ENCODE peak calls at places on chromosomes 3 and 15, in ten cellular contexts. R is tibial nerve; X is PC-3; C is SJSA1; T is spleen; D is suprapubic skin; U is upper lobe of right lung; S is heart right ventricle; Q is neuronal stem cell; W is CD8-positive, alpha-beta memory T cell. N is an unnamed sample. For H3K4me1, the result is how much of the 10 kb centered on the place peaks cover.

GRCh38 chr3:101509811-101510210 is 3.2 kb downstream of the SENP7 start:
- DNase-seq in R (no peak), X (peak), C (no peak), T (no peak), D (no peak), U (no peak), S (no peak), Q (no peak), W (no peak), N (no peak)

GRCh38 chr15:98881526-98882517 is 125.8 kb downstream of the PGPEP1L start:
- DNase-seq in R (no peak), X (peak), C (peak), T (no peak), D (no peak), U (no peak), S (no peak), Q (no peak), W (no peak), N (no peak)

GRCh38 chr3:13111173-13111873 is 38.1 kb upstream of the IQSEC1 start:
- DNase-seq in R (no peak), X (peak), C (no peak), T (peak), D (peak), U (peak), S (no peak), Q (no peak), W (peak), N (no peak)

GRCh38 chr3:10627884-10628572 is 122.6 kb upstream of the ATP2B2 start:
- DNase-seq in R (no peak), X (no peak), C (no peak), T (no peak), D (no peak), U (no peak), S (no peak), Q (no peak), W (no peak), N (no peak)

GRCh38 chr15:100929641-100930042 is 10.5 kb downstream of the LRRK1 start:
- DNase-seq in R (no peak), X (no peak), C (peak), T (no peak), D (no peak), U (no peak), S (no peak), Q (no peak), W (no peak), N (no peak)

GRCh38 chr15:89888214-89888804 is 5.5 kb downstream of the AP3S2 start:
- DNase-seq in R (no peak), X (peak), C (no peak), T (no peak), D (no peak), U (no peak), S (no peak), Q (no peak), W (no peak), N (no peak)

GRCh38 chr3:62496509-62496908 is 123.2 kb upstream of the FEZF2 start:
- DNase-seq in R (no peak), X (no peak), C (no peak), T (no peak), D (no peak), U (no peak), S (peak), Q (no peak), W (no peak), N (no peak)

GRCh38 chr3:37072892-37073291 is 79.6 kb downstream of the MLH1 start:
- DNase-seq in R (no peak), X (peak), C (peak), T (no peak), D (no peak), U (no peak), S (no peak), Q (no peak), W (no peak), N (no peak)

GRCh38 chr3:17032407-17033034 is 147.8 kb downstream of the PLCL2 start:
- DNase-seq in R (no peak), X (peak), C (no peak), T (no peak), D (no peak), U (no peak), S (no peak), Q (no peak), W (no peak), N (no peak)

GRCh38 chr3:168024537-168024941 is 71.2 kb downstream of the GOLIM4 start:
- DNase-seq in R (no peak), X (peak), C (peak), T (no peak), D (no peak), U (no peak), S (peak), Q (no peak), W (no peak), N (no peak)

GRCh38 chr3:197394464-197395321 is 96.3 kb upstream of the DLG1 start:
- DNase-seq in R (peak), X (peak), C (peak), T (peak), D (no peak), U (no peak), S (peak), Q (no peak), W (peak), N (peak)

GRCh38 chr3:52406791-52407510 is 38.0 kb downstream of the SEMA3G start:
- DNase-seq in R (no peak), X (no peak), C (no peak), T (peak), D (peak), U (peak), S (no peak), Q (no peak), W (no peak), N (no peak)

GRCh38 chr15:61063875-61064320 is 165.2 kb downstream of the RORA start:
- DNase-seq in R (no peak), X (no peak), C (no peak), T (no peak), D (no peak), U (no peak), S (no peak), Q (no peak), W (no peak), N (no peak)

GRCh38 chr15:40098489-40099261 is 10.0 kb downstream of the BMF start:
- DNase-seq in R (no peak), X (peak), C (peak), T (peak), D (peak), U (peak), S (peak), Q (no peak), W (peak), N (peak)

GRCh38 chr3:191376742-191377141 is 46.4 kb upstream of the UTS2B start:
- DNase-seq in R (no peak), X (peak), C (peak), T (no peak), D (no peak), U (no peak), S (no peak), Q (no peak), W (no peak), N (no peak)

GRCh38 chr3:172536505-172536904 is 13.3 kb upstream of the TNFSF10 start:
- DNase-seq in R (no peak), X (peak), C (no peak), T (no peak), D (no peak), U (no peak), S (no peak), Q (no peak), W (no peak), N (no peak)

GRCh38 chr15:89462198-89462912 is 34.0 kb downstream of the RHCG start:
- DNase-seq in R (no peak), X (no peak), C (no peak), T (no peak), D (no peak), U (peak), S (no peak), Q (no peak), W (no peak), N (no peak)

GRCh38 chr3:129009266-129009665 is 8.2 kb downstream of the EFCC1 start:
- DNase-seq in R (no peak), X (no peak), C (no peak), T (no peak), D (no peak), U (no peak), S (no peak), Q (no peak), W (no peak), N (no peak)

GRCh38 chr15:68783226-68784054 is 37.3 kb downstream of the ANP32A start:
- DNase-seq in R (no peak), X (peak), C (no peak), T (peak), D (peak), U (peak), S (no peak), Q (no peak), W (peak), N (peak)

GRCh38 chr3:159882784-159883779 is 105.6 kb upstream of the IL12A start:
- DNase-seq in R (no peak), X (peak), C (no peak), T (no peak), D (no peak), U (no peak), S (no peak), Q (no peak), W (no peak), N (no peak)

GRCh38 chr3:30924763-30925162 is 30.3 kb upstream of the GADL1 start:
- DNase-seq in R (no peak), X (peak), C (no peak), T (no peak), D (no peak), U (no peak), S (no peak), Q (no peak), W (no peak), N (no peak)

GRCh38 chr3:158751316-158751715 is 19.1 kb upstream of the RARRES1 start:
- DNase-seq in R (no peak), X (no peak), C (no peak), T (no peak), D (no peak), U (no peak), S (no peak), Q (no peak), W (no peak), N (no peak)

GRCh38 chr15:28890711-28891495 is 5.1 kb downstream of the APBA2 start:
- DNase-seq in R (no peak), X (no peak), C (no peak), T (no peak), D (no peak), U (no peak), S (no peak), Q (no peak), W (no peak), N (peak)

GRCh38 chr3:51798561-51798960 is 19.5 kb upstream of the IQCF6 start:
- DNase-seq in R (no peak), X (no peak), C (no peak), T (no peak), D (no peak), U (no peak), S (no peak), Q (peak), W (no peak), N (peak)

GRCh38 chr3:23739536-23739935 is 66.2 kb upstream of the UBE2E1 start:
- DNase-seq in R (no peak), X (peak), C (no peak), T (no peak), D (no peak), U (no peak), S (no peak), Q (no peak), W (no peak), N (no peak)

GRCh38 chr3:12242772-12243171 is 46.1 kb upstream of the PPARG start:
- DNase-seq in R (no peak), X (no peak), C (no peak), T (no peak), D (no peak), U (no peak), S (no peak), Q (no peak), W (no peak), N (no peak)

GRCh38 chr3:10074666-10075065 is 33.4 kb downstream of the FANCD2OS start:
- DNase-seq in R (no peak), X (no peak), C (no peak), T (no peak), D (no peak), U (no peak), S (no peak), Q (no peak), W (no peak), N (no peak)

GRCh38 chr3:160475889-160476288 is 26.3 kb upstream of the TRIM59 start:
- DNase-seq in R (no peak), X (no peak), C (no peak), T (no peak), D (no peak), U (no peak), S (no peak), Q (no peak), W (no peak), N (no peak)

GRCh38 chr15:71596672-71597071 is 213.7 kb upstream of the NR2E3 start:
- DNase-seq in R (peak), X (no peak), C (no peak), T (no peak), D (peak), U (no peak), S (peak), Q (no peak), W (no peak), N (no peak)

GRCh38 chr3:177211503-177212277 is 14.4 kb upstream of the TBL1XR1 start:
- DNase-seq in R (no peak), X (peak), C (no peak), T (no peak), D (no peak), U (no peak), S (no peak), Q (no peak), W (no peak), N (no peak)

GRCh38 chr3:61894988-61895935 is 333.9 kb downstream of the PTPRG start:
- DNase-seq in R (peak), X (peak), C (peak), T (no peak), D (no peak), U (no peak), S (peak), Q (no peak), W (no peak), N (no peak)

GRCh38 chr15:69357773-69358765 is 56.1 kb upstream of the KIF23 start:
- DNase-seq in R (no peak), X (no peak), C (no peak), T (no peak), D (no peak), U (no peak), S (no peak), Q (peak), W (no peak), N (no peak)

GRCh38 chr3:112966633-112967032 is 8.3 kb downstream of the CD200R1 start:
- DNase-seq in R (no peak), X (no peak), C (no peak), T (no peak), D (no peak), U (no peak), S (no peak), Q (no peak), W (no peak), N (no peak)

GRCh38 chr3:106299300-106300098 is 430.7 kb upstream of the CBLB start:
- DNase-seq in R (no peak), X (no peak), C (no peak), T (no peak), D (no peak), U (no peak), S (no peak), Q (no peak), W (no peak), N (no peak)

GRCh38 chr3:149542375-149543312 is 68.1 kb downstream of the TM4SF4 start:
- DNase-seq in R (no peak), X (no peak), C (peak), T (no peak), D (no peak), U (no peak), S (no peak), Q (no peak), W (no peak), N (no peak)

GRCh38 chr15:63872759-63873510 is 39.2 kb upstream of the HERC1 start:
- DNase-seq in R (no peak), X (no peak), C (no peak), T (no peak), D (peak), U (no peak), S (no peak), Q (no peak), W (no peak), N (no peak)

DNA sequence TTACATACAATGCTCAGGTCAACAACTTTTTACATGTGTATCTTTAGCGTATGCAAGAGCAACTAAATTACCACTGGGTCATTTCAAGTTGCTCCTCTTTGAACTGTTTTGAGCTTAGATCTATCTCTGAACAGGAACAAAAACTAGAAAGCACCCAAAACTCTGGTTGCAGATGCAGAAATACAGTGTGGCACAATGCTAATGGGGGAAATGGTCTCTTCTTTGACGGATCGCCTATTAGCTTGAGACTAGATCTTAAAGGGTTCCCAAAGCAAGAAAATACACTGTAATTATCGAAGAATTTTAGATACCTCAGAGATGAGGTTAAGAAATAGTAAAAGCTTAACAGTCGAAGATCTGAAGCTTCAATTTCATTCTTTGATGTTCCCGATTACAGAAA is 864 bp downstream of the PPP1R2 start:
- DNase-seq in R (no peak), X (peak), C (no peak), T (no peak), D (no peak), U (no peak), S (no peak), Q (no peak), W (no peak), N (no peak)
- H3K4me1 ChIP-seq in R (half or more), X (under half), C (under half), T (half or more), D (half or more), U (under half), S (half or more), Q (under half), W (half or more), N (half or more)

GRCh38 chr3:140035856-140036255 is 100.9 kb downstream of the CLSTN2 start:
- DNase-seq in R (no peak), X (no peak), C (no peak), T (no peak), D (no peak), U (no peak), S (no peak), Q (no peak), W (no peak), N (no peak)

DNA sequence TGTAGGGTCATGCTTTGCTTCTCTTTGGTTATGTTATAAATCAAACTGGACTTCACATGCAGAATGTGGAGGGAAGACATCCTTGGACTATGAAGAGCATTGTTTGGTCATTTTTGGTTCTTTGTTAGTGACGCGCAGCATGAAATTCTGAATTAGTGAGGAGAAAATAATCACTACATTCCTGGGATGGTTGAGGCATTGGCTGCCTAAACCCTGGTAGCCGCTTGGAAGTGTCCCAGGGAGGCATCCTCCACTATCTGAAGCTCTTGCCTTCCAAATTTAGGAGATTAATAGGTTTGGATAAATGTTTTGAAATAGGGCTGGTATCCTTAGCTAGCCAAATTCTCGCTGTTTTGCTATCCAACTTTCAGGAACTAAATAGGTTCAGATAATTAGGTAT is 96.2 kb downstream of the CLSTN2 start:
- DNase-seq in R (no peak), X (no peak), C (no peak), T (no peak), D (no peak), U (no peak), S (no peak), Q (no peak), W (no peak), N (no peak)
- H3K4me1 ChIP-seq in R (under half), X (under half), C (under half), T (under half), D (under half), U (under half), S (under half), Q (under half), W (under half), N (under half)

GRCh38 chr3:142876417-142876816 is 12.5 kb downstream of the PCOLCE2 start:
- DNase-seq in R (no peak), X (no peak), C (no peak), T (no peak), D (no peak), U (no peak), S (no peak), Q (no peak), W (no peak), N (no peak)

GRCh38 chr3:142875099-142875498 is 13.8 kb downstream of the PCOLCE2 start:
- DNase-seq in R (no peak), X (no peak), C (no peak), T (no peak), D (no peak), U (no peak), S (no peak), Q (no peak), W (no peak), N (no peak)

GRCh38 chr3:142881445-142882224 is 7.2 kb downstream of the PCOLCE2 start:
- DNase-seq in R (no peak), X (no peak), C (no peak), T (no peak), D (no peak), U (no peak), S (no peak), Q (no peak), W (no peak), N (no peak)

GRCh38 chr3:142875583-142876207 is 13.2 kb downstream of the PCOLCE2 start:
- DNase-seq in R (no peak), X (no peak), C (no peak), T (no peak), D (no peak), U (no peak), S (no peak), Q (no peak), W (no peak), N (no peak)

DNA sequence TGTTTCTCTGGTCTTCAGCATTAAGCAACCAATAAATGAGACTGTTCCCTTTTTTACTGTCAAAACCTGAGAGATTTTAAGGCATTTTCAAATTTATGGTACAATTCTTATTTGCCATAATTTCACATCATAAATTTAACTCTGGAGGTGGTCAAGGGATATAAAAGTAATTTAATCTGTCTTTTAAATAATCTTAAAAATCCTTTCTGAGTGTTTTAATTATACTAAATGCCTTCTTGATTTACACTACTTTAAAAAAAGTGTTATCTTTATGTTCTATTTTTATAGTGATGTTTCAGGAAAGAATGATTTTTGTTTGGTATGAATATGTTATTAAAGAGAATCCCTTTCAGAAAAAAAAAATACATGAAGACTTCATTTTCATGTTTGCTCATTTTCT is 10.0 kb downstream of the PCOLCE2 start:
- DNase-seq in R (no peak), X (no peak), C (no peak), T (no peak), D (no peak), U (no peak), S (no peak), Q (no peak), W (no peak), N (no peak)
- H3K4me1 ChIP-seq in R (under half), X (under half), C (under half), T (under half), D (under half), U (under half), S (under half), Q (under half), W (under half), N (under half)

GRCh38 chr3:127001486-127002194 is 18.7 kb downstream of the PLXNA1 start:
- DNase-seq in R (no peak), X (no peak), C (no peak), T (no peak), D (no peak), U (no peak), S (no peak), Q (no peak), W (no peak), N (no peak)
- H3K4me1 ChIP-seq in R (half or more), X (under half), C (under half), T (half or more), D (half or more), U (under half), S (half or more), Q (under half), W (under half), N (under half)

GRCh38 chr3:20999661-21000060 is 751.3 kb downstream of the ZNF385D start:
- DNase-seq in R (no peak), X (peak), C (no peak), T (no peak), D (no peak), U (no peak), S (no peak), Q (no peak), W (no peak), N (no peak)
- H3K4me1 ChIP-seq in R (under half), X (under half), C (under half), T (under half), D (under half), U (under half), S (under half), Q (under half), W (under half), N (under half)

DNA sequence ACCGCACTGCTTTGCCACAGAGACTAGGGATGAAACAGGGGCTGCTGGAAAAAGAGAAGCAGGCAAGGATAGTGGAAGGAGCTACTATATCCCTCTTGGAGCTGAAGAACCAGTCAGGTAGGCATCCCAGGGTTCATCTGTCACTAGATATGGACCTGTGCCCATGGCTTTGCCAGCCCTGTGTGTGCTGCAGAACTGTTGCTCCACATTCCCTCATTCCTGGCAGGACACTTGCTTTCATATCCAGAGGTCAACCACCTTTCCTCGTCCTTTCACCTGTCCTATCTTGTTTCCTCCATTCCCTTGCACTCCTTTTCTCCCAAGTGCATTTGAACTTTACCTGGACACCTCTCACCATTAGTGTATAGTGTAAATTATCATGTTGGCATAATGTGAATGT is 12.0 kb downstream of the SNRK start:
- DNase-seq in R (no peak), X (no peak), C (no peak), T (no peak), D (no peak), U (no peak), S (no peak), Q (no peak), W (no peak), N (no peak)
- H3K4me1 ChIP-seq in R (half or more), X (under half), C (under half), T (half or more), D (half or more), U (half or more), S (half or more), Q (under half), W (half or more), N (half or more)